ENCODE peak calls at places on chromosome 5, in ten cellular contexts. A is astrocyte, B is endothelial cell of umbilical vein, J is neural progenitor cell, W is fibroblast of lung, D is mesendoderm, M is colonic mucosa, Y is SK-N-MC, T is mesenchymal stem cell, Z is DND-41. X is an unnamed sample.
A peak's percentile ranks its signal among the peaks of the same experiment; 100 is the strongest.

GRCh38 chr5:132883261-132883834 is 9.9 kb downstream of the LEAP2 start:
- DNase-seq in A (peak; percentile 45), B (peak; percentile 82), J (peak; percentile 70), W (peak; percentile 64), D (peak; percentile 82), M (peak; percentile 47), Y (no peak), T (peak; percentile 82), Z (peak; percentile 33), X (peak; percentile 89)

GRCh38 chr5:74130141-74130897 is 504.3 kb downstream of the ARHGEF28 start:
- DNase-seq in A (no peak), B (no peak), J (no peak), W (no peak), D (peak; percentile 16), M (no peak), Y (no peak), T (no peak), Z (no peak), X (no peak)

GRCh38 chr5:73948720-73949119 is 322.7 kb downstream of the ARHGEF28 start:
- DNase-seq in A (peak; percentile 61), B (no peak), J (no peak), W (peak; percentile 69), D (no peak), M (no peak), Y (no peak), T (peak; percentile 81), Z (no peak), X (peak; percentile 72)

GRCh38 chr5:75260708-75261107 is 24.0 kb upstream of the ANKRD31 start:
- DNase-seq in A (no peak), B (no peak), J (no peak), W (no peak), D (no peak), M (peak; percentile 43), Y (no peak), T (no peak), Z (no peak), X (no peak)

GRCh38 chr5:136056771-136057335 is 28.1 kb downstream of the TGFBI start:
- DNase-seq in A (no peak), B (no peak), J (no peak), W (no peak), D (no peak), M (no peak), Y (no peak), T (no peak), Z (no peak), X (peak; percentile 39)

GRCh38 chr5:90326995-90327394 is 82.6 kb downstream of the CETN3 start:
- DNase-seq in A (no peak), B (no peak), J (peak; percentile 13), W (no peak), D (no peak), M (no peak), Y (no peak), T (no peak), Z (no peak), X (no peak)

GRCh38 chr5:40046792-40047191 is 622.0 kb upstream of the DAB2 start:
- DNase-seq in A (peak; percentile 34), B (peak; percentile 89), J (no peak), W (peak; percentile 52), D (no peak), M (no peak), Y (no peak), T (no peak), Z (no peak), X (peak; percentile 45)

GRCh38 chr5:35803221-35803651 is 53.5 kb upstream of the IL7R start:
- DNase-seq in A (peak; percentile 49), B (peak; percentile 71), J (peak; percentile 90), W (peak; percentile 66), D (peak; percentile 92), M (no peak), Y (peak; percentile 34), T (peak; percentile 73), Z (peak; percentile 57), X (peak; percentile 87)

GRCh38 chr5:148416921-148417320 is 33.2 kb downstream of the FBXO38 start:
- DNase-seq in A (peak; percentile 74), B (peak; percentile 97), J (no peak), W (peak; percentile 78), D (peak; percentile 13), M (no peak), Y (no peak), T (no peak), Z (no peak), X (peak; percentile 86)

GRCh38 chr5:59724482-59725392 is 168.8 kb downstream of the PDE4D start:
- DNase-seq in A (no peak), B (peak; percentile 39), J (peak; percentile 72), W (peak; percentile 31), D (peak; percentile 77), M (peak; percentile 55), Y (no peak), T (peak; percentile 59), Z (peak; percentile 18), X (peak; percentile 61)

GRCh38 chr5:162796507-162796906 is 640.9 kb upstream of the CCNG1 start:
- DNase-seq in A (no peak), B (no peak), J (no peak), W (no peak), D (no peak), M (no peak), Y (no peak), T (no peak), Z (no peak), X (no peak)

GRCh38 chr5:31459594-31459993 is 72.3 kb downstream of the DROSHA start:
- DNase-seq in A (peak; percentile 38), B (no peak), J (no peak), W (peak; percentile 37), D (no peak), M (no peak), Y (no peak), T (no peak), Z (no peak), X (peak; percentile 8)

GRCh38 chr5:171630047-171630669 is 155.5 kb upstream of the SMIM23 start:
- DNase-seq in A (peak; percentile 39), B (peak; percentile 61), J (peak; percentile 87), W (peak; percentile 62), D (peak; percentile 79), M (peak; percentile 34), Y (no peak), T (peak; percentile 55), Z (no peak), X (peak; percentile 72)

GRCh38 chr5:173704615-173705511 is 88.4 kb upstream of the BOD1 start:
- DNase-seq in A (no peak), B (no peak), J (no peak), W (no peak), D (no peak), M (no peak), Y (no peak), T (no peak), Z (no peak), X (no peak)

GRCh38 chr5:173696216-173696615 is 79.8 kb upstream of the BOD1 start:
- DNase-seq in A (no peak), B (no peak), J (no peak), W (no peak), D (no peak), M (no peak), Y (no peak), T (no peak), Z (no peak), X (no peak)

GRCh38 chr5:173697931-173698579 is 81.6 kb upstream of the BOD1 start:
- DNase-seq in A (no peak), B (no peak), J (no peak), W (no peak), D (no peak), M (no peak), Y (no peak), T (no peak), Z (no peak), X (no peak)

GRCh38 chr5:173703466-173703865 is 87.0 kb upstream of the BOD1 start:
- DNase-seq in A (no peak), B (no peak), J (no peak), W (no peak), D (no peak), M (no peak), Y (no peak), T (no peak), Z (no peak), X (no peak)

GRCh38 chr5:173699959-173700358 is 83.5 kb upstream of the BOD1 start:
- DNase-seq in A (no peak), B (no peak), J (no peak), W (no peak), D (no peak), M (no peak), Y (no peak), T (no peak), Z (no peak), X (no peak)
- H3K9ac ChIP-seq in A (no peak overlapping the region), B (no peak overlapping the region), J (no peak overlapping the region), W (no peak overlapping the region), D (no peak overlapping the region), M (no peak overlapping the region), Y (no peak overlapping the region), T (no peak overlapping the region), Z (no peak overlapping the region), X (no peak overlapping the region)

GRCh38 chr5:168304349-168304748 is 12.9 kb downstream of the WWC1 start:
- DNase-seq in A (no peak), B (no peak), J (no peak), W (no peak), D (no peak), M (no peak), Y (no peak), T (no peak), Z (no peak), X (no peak)
- H3K9ac ChIP-seq in A (no peak overlapping the region), B (no peak overlapping the region), J (no peak overlapping the region), W (no peak overlapping the region), D (no peak overlapping the region), M (no peak overlapping the region), Y (no peak overlapping the region), T (no peak overlapping the region), Z (no peak overlapping the region), X (no peak overlapping the region)

GRCh38 chr5:140671472-140672210 is 1.7 kb downstream of the DND1 start:
- DNase-seq in A (no peak), B (no peak), J (no peak), W (no peak), D (no peak), M (no peak), Y (no peak), T (no peak), Z (no peak), X (no peak)
- H3K9ac ChIP-seq in A (no peak overlapping the region), B (no peak overlapping the region), J (no peak overlapping the region), W (no peak overlapping the region), D (no peak overlapping the region), M (peak overlapping the region; percentile 3), Y (no peak overlapping the region), T (peak overlapping the region; percentile 26), Z (no peak overlapping the region), X (no peak overlapping the region)

DNA sequence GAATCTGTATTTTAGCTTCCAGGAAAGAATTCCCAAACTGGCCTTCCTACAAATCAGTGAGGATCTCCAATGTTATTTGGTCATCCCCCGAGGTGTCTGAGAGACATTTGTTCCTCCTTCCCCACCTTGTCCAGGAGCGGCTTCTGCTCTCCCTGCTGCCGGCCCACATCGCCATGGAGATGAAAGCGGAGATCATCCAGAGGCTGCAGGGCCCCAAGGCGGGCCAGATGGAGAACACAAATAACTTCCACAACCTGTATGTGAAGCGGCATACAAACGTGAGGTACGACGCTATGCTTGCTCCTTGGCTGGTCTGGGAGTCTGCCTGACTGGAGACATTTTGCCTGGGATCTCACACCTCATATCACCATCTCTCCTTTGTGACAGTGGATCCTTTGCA is 160.4 kb downstream of the CFAP90 start:
- DNase-seq in A (no peak), B (no peak), J (peak; percentile 13), W (no peak), D (no peak), M (no peak), Y (no peak), T (no peak), Z (no peak), X (no peak)
- H3K9ac ChIP-seq in A (no peak overlapping the region), B (no peak overlapping the region), J (no peak overlapping the region), W (no peak overlapping the region), D (no peak overlapping the region), M (no peak overlapping the region), Y (no peak overlapping the region), T (no peak overlapping the region), Z (no peak overlapping the region), X (no peak overlapping the region)

GRCh38 chr5:134614461-134615085 is 18.1 kb downstream of the SAR1B start:
- DNase-seq in A (no peak), B (peak; percentile 9), J (no peak), W (no peak), D (peak; percentile 37), M (peak; percentile 4), Y (no peak), T (no peak), Z (no peak), X (peak; percentile 22)
- H3K9ac ChIP-seq in A (no peak overlapping the region), B (no peak overlapping the region), J (no peak overlapping the region), W (no peak overlapping the region), D (no peak overlapping the region), M (no peak overlapping the region), Y (no peak overlapping the region), T (no peak overlapping the region), Z (no peak overlapping the region), X (no peak overlapping the region)